ENCODE peak calls at places on chromosomes 1 and 21, in four cellular contexts. T is heart right ventricle, I is mammary epithelial cell, Y is suprapubic skin. V is an unnamed sample. For H3K4me1, the result is how much of the 10 kb centered on the place peaks cover.

GRCh38 chr21:34706337-34706736 is 37.5 kb downstream of the CLIC6 start:
- DNase-seq in T (no peak), I (no peak), Y (no peak), V (no peak)

GRCh38 chr1:204706838-204707509 is 21.4 kb upstream of the LRRN2 start:
- DNase-seq in T (no peak), I (no peak), Y (peak), V (no peak)

GRCh38 chr1:236951672-236952071 is 52.6 kb downstream of the MT1HL1 start:
- DNase-seq in T (no peak), I (no peak), Y (no peak), V (no peak)

GRCh38 chr1:68188060-68188538 is 44.2 kb downstream of the WLS start:
- DNase-seq in T (no peak), I (no peak), Y (no peak), V (no peak)

GRCh38 chr1:117171900-117172501 is 38.7 kb downstream of the VTCN1 start:
- DNase-seq in T (peak), I (peak), Y (no peak), V (no peak)

GRCh38 chr1:184836081-184836480 is 81.4 kb upstream of the EDEM3 start:
- DNase-seq in T (no peak), I (no peak), Y (no peak), V (no peak)

GRCh38 chr1:156781585-156782186 is 14.4 kb downstream of the PRCC start:
- DNase-seq in T (no peak), I (no peak), Y (no peak), V (no peak)

GRCh38 chr1:208033236-208033635 is 122.3 kb upstream of the CD34 start:
- DNase-seq in T (no peak), I (no peak), Y (no peak), V (no peak)

GRCh38 chr1:181714428-181714827 is 231.1 kb downstream of the CACNA1E start:
- DNase-seq in T (no peak), I (no peak), Y (no peak), V (no peak)

GRCh38 chr1:203557958-203558760 is 64.2 kb downstream of the OPTC start:
- DNase-seq in T (peak), I (peak), Y (peak), V (no peak)

GRCh38 chr1:53328490-53329182 is 766 bp upstream of the LRP8 start:
- DNase-seq in T (no peak), I (no peak), Y (no peak), V (peak)

GRCh38 chr1:158924677-158925076 is 6.7 kb upstream of the PYHIN1 start:
- DNase-seq in T (no peak), I (no peak), Y (no peak), V (no peak)

GRCh38 chr21:39083377-39084008 is 99.8 kb downstream of the PSMG1 start:
- DNase-seq in T (no peak), I (peak), Y (no peak), V (no peak)

DNA sequence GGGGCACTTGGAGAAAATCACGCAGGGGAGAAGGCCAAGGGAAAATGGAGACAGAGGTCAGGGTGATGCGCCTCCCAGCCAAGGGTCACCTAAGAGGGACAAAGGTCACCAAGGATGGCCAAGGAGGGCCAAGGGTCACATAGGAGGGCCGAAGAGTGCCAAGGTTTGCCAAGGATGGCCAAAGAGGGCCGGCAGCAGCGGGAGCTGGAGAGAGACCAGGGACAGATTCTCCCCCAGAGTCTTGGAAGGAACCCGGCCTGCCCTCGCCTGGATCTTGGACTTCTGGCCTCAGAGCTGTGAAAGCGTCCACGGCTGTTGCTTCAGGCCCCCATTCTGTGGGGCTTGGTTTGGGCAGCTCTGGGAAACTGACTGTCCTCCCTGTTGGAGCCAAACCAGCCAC is 25.6 kb upstream of the ARHGEF16 start:
- DNase-seq in T (peak), I (no peak), Y (no peak), V (no peak)
- H3K4me3 ChIP-seq in T (no peak), I (no peak), Y (no peak), V (no peak)

GRCh38 chr1:56574794-56575193 is 4.6 kb downstream of the PLPP3 start:
- DNase-seq in T (no peak), I (no peak), Y (no peak), V (no peak)
- H3K4me1 ChIP-seq in T (half or more), I (under half), Y (half or more), V (under half)

GRCh38 chr1:232806071-232806510 is 875 bp downstream of the MAP10 start:
- DNase-seq in T (no peak), I (no peak), Y (no peak), V (no peak)
- H3K4me3 ChIP-seq in T (peak), I (no peak), Y (peak), V (peak)

GRCh38 chr1:221873663-221874062 is 131.8 kb upstream of the DUSP10 start:
- DNase-seq in T (no peak), I (no peak), Y (no peak), V (no peak)
- H3K4me1 ChIP-seq in T (under half), I (under half), Y (under half), V (under half)